ENCODE peak calls at places on chromosomes 2 and 18, in six cellular contexts. One of them, this sample, is unnamed. For H3K9me3, the result is how much of the 10 kb centered on the place peaks cover.

GRCh38 chr2:98346259-98347236 is at the start of gene CNGA3:
- DNase-seq in H1: no peak
- DNase-seq in H9: peak
- DNase-seq in IMR-90: peak
- DNase-seq in trophoblast cell: peak
- DNase-seq in mesenchymal stem cell: peak
- DNase-seq in this sample: peak

GRCh38 chr2:118986733-118987132 is 44.7 kb downstream of the MARCO start:
- DNase-seq in IMR-90: no peak
- DNase-seq in mesenchymal stem cell: no peak
- DNase-seq in trophoblast cell: no peak
- DNase-seq in H1: no peak
- DNase-seq in H9: no peak
- DNase-seq in this sample: no peak

GRCh38 chr18:49023938-49024341 is 73.2 kb upstream of the SMAD7 start:
- DNase-seq in IMR-90: no peak
- DNase-seq in trophoblast cell: no peak
- DNase-seq in H9: peak
- DNase-seq in H1: no peak
- DNase-seq in mesenchymal stem cell: no peak
- DNase-seq in this sample: no peak

GRCh38 chr2:182445566-182445965 is 18.7 kb upstream of the PDE1A start:
- DNase-seq in mesenchymal stem cell: no peak
- DNase-seq in H1: no peak
- DNase-seq in IMR-90: no peak
- DNase-seq in trophoblast cell: no peak
- DNase-seq in H9: no peak
- DNase-seq in this sample: no peak

GRCh38 chr18:52054301-52054700 is 285.7 kb upstream of the DCC start:
- DNase-seq in trophoblast cell: no peak
- DNase-seq in H9: no peak
- DNase-seq in H1: no peak
- DNase-seq in mesenchymal stem cell: no peak
- DNase-seq in IMR-90: no peak
- DNase-seq in this sample: no peak

GRCh38 chr2:20626698-20627471 is 24.0 kb downstream of the HS1BP3 start:
- DNase-seq in trophoblast cell: no peak
- DNase-seq in H9: no peak
- DNase-seq in mesenchymal stem cell: no peak
- DNase-seq in H1: no peak
- DNase-seq in IMR-90: no peak
- DNase-seq in this sample: no peak

GRCh38 chr2:130768191-130768855 is 13.0 kb downstream of the AMER3 start:
- DNase-seq in H9: no peak
- DNase-seq in H1: no peak
- DNase-seq in mesenchymal stem cell: no peak
- DNase-seq in IMR-90: no peak
- DNase-seq in trophoblast cell: no peak
- DNase-seq in this sample: no peak

GRCh38 chr2:240857039-240858008 is 11.3 kb upstream of the AGXT start:
- DNase-seq in trophoblast cell: peak
- DNase-seq in H9: peak
- DNase-seq in mesenchymal stem cell: no peak
- DNase-seq in IMR-90: no peak
- DNase-seq in H1: no peak
- DNase-seq in this sample: no peak

GRCh38 chr2:101818531-101819451 is 121.3 kb downstream of the MAP4K4 start:
- DNase-seq in mesenchymal stem cell: peak
- DNase-seq in H1: no peak
- DNase-seq in trophoblast cell: peak
- DNase-seq in H9: no peak
- DNase-seq in IMR-90: peak
- DNase-seq in this sample: no peak

GRCh38 chr2:240213476-240214391 is 73.3 kb upstream of the OTOS start:
- DNase-seq in H9: peak
- DNase-seq in IMR-90: no peak
- DNase-seq in trophoblast cell: peak
- DNase-seq in mesenchymal stem cell: no peak
- DNase-seq in H1: no peak
- DNase-seq in this sample: no peak

GRCh38 chr2:88657131-88657530 is 29.9 kb upstream of the EIF2AK3 start:
- DNase-seq in H9: no peak
- DNase-seq in IMR-90: peak
- DNase-seq in H1: no peak
- DNase-seq in mesenchymal stem cell: no peak
- DNase-seq in trophoblast cell: no peak
- DNase-seq in this sample: no peak

GRCh38 chr2:99975386-99975785 is 167.0 kb downstream of the AFF3 start:
- DNase-seq in trophoblast cell: no peak
- DNase-seq in H9: no peak
- DNase-seq in mesenchymal stem cell: peak
- DNase-seq in IMR-90: peak
- DNase-seq in H1: no peak
- DNase-seq in this sample: no peak

GRCh38 chr2:148298201-148298600 is 277.3 kb downstream of the MBD5 start:
- DNase-seq in IMR-90: peak
- DNase-seq in mesenchymal stem cell: no peak
- DNase-seq in trophoblast cell: no peak
- DNase-seq in H9: no peak
- DNase-seq in H1: no peak
- DNase-seq in this sample: no peak

GRCh38 chr18:25278415-25278814 is 73.6 kb downstream of the ZNF521 start:
- DNase-seq in mesenchymal stem cell: peak
- DNase-seq in trophoblast cell: no peak
- DNase-seq in H1: no peak
- DNase-seq in H9: no peak
- DNase-seq in IMR-90: peak
- DNase-seq in this sample: no peak

GRCh38 chr2:240255165-240255491 is 114.7 kb upstream of the OTOS start:
- DNase-seq in H1: no peak
- DNase-seq in H9: peak
- DNase-seq in mesenchymal stem cell: no peak
- DNase-seq in IMR-90: no peak
- DNase-seq in trophoblast cell: no peak
- DNase-seq in this sample: no peak

GRCh38 chr2:73487112-73487657 is 101.5 kb downstream of the ALMS1 start:
- DNase-seq in H9: no peak
- DNase-seq in IMR-90: no peak
- DNase-seq in trophoblast cell: no peak
- DNase-seq in H1: no peak
- DNase-seq in mesenchymal stem cell: no peak
- DNase-seq in this sample: no peak

GRCh38 chr2:107068069-107068468 is 182.1 kb upstream of the ST6GAL2 start:
- DNase-seq in mesenchymal stem cell: no peak
- DNase-seq in IMR-90: no peak
- DNase-seq in H9: no peak
- DNase-seq in H1: no peak
- DNase-seq in trophoblast cell: no peak
- DNase-seq in this sample: no peak

GRCh38 chr2:166831930-166832329 is 56.4 kb upstream of the XIRP2 start:
- DNase-seq in mesenchymal stem cell: peak
- DNase-seq in H1: no peak
- DNase-seq in trophoblast cell: peak
- DNase-seq in H9: no peak
- DNase-seq in IMR-90: peak
- DNase-seq in this sample: no peak

DNA sequence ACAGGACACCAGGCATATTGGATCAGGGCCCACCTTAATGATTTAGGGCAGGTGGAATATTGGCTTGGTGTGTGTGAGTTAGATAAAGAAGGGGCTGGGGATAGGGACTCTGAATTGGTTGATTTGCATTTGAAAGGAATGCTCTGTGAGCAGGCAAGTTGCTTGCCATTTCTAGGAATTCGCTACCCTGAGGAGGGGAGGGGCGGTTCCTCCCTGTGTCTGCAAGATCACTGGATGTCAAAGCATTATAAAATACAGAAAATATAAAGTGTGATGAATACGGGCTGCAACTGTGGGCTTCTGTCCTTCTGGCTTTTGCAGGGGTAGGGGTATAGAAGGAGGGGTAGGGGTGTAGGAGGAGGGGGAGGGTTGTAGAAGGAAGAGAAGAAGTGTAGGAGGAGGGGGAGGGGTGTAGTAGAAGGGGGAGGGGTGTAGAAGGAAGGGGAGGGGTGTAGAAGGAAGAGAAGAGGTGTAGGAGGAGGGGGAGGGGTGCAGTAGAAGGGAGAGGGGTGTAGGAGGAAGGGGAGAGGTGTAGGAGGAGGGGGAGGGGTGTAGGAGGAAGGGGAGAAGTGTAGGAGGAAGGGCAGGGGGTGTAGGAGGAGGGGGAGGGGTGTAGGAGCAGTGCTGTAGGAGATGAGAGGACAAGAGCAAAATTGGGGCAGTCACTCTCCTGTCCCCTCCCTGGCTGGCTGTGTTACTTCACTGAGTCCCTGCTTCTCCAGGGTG is 238.0 kb upstream of the COPS8 start:
- DNase-seq in IMR-90: no peak
- DNase-seq in H1: peak
- DNase-seq in mesenchymal stem cell: no peak
- DNase-seq in trophoblast cell: no peak
- DNase-seq in H9: peak
- DNase-seq in this sample: no peak
- H3K4ac ChIP-seq in IMR-90: no peak
- H3K4ac ChIP-seq in H1: peak
- H3K4ac ChIP-seq in mesenchymal stem cell: no peak
- H3K4ac ChIP-seq in trophoblast cell: no peak
- H3K4ac ChIP-seq in H9: no peak
- H3K4ac ChIP-seq in this sample: no peak

GRCh38 chr18:6751207-6751606 is 21.7 kb downstream of the ARHGAP28 start:
- DNase-seq in H1: no peak
- DNase-seq in IMR-90: no peak
- DNase-seq in trophoblast cell: no peak
- DNase-seq in mesenchymal stem cell: no peak
- DNase-seq in H9: no peak
- DNase-seq in this sample: no peak
- H2BK120ac ChIP-seq in H1: peak
- H2BK120ac ChIP-seq in IMR-90: peak
- H2BK120ac ChIP-seq in trophoblast cell: no peak
- H2BK120ac ChIP-seq in mesenchymal stem cell: no peak
- H2BK120ac ChIP-seq in H9: no peak
- H2BK120ac ChIP-seq in this sample: no peak

GRCh38 chr18:26689226-26689913 is 141.0 kb upstream of the KCTD1 start:
- DNase-seq in trophoblast cell: peak
- DNase-seq in H1: no peak
- DNase-seq in H9: no peak
- DNase-seq in IMR-90: no peak
- DNase-seq in mesenchymal stem cell: no peak
- DNase-seq in this sample: no peak

GRCh38 chr18:26686532-26686931 is 138.2 kb upstream of the KCTD1 start:
- DNase-seq in trophoblast cell: no peak
- DNase-seq in IMR-90: no peak
- DNase-seq in H9: no peak
- DNase-seq in H1: no peak
- DNase-seq in mesenchymal stem cell: no peak
- DNase-seq in this sample: no peak

GRCh38 chr18:26685438-26686173 is 137.3 kb upstream of the KCTD1 start:
- DNase-seq in H1: no peak
- DNase-seq in trophoblast cell: no peak
- DNase-seq in IMR-90: no peak
- DNase-seq in H9: no peak
- DNase-seq in mesenchymal stem cell: no peak
- DNase-seq in this sample: peak
- H3K9me3 ChIP-seq in H1: under half
- H3K9me3 ChIP-seq in trophoblast cell: under half
- H3K9me3 ChIP-seq in IMR-90: under half
- H3K9me3 ChIP-seq in H9: under half
- H3K9me3 ChIP-seq in mesenchymal stem cell: under half
- H3K9me3 ChIP-seq in this sample: under half

DNA sequence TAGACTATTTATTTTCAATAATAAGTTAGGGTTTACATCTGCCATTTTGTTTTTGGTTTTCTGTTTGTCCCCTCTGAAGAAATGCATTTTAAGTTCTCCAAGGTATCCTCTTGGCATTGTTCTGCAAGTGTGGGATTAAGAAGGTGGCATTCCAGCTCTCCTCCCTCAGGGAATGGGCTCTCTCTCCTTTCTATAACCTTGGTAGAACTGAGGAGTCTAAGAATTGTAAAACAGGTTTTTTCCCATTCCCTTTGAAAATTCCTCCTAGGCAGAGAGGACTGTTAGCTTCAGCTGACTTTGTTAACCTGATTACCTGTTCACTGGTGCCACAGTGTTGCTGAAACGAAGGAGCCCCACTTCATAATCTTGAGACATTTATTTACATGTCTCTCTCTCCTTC is 26.1 kb upstream of the RAB1A start:
- DNase-seq in trophoblast cell: peak
- DNase-seq in IMR-90: no peak
- DNase-seq in mesenchymal stem cell: no peak
- DNase-seq in H1: no peak
- DNase-seq in H9: no peak
- DNase-seq in this sample: no peak
- H3K4ac ChIP-seq in trophoblast cell: no peak
- H3K4ac ChIP-seq in IMR-90: no peak
- H3K4ac ChIP-seq in mesenchymal stem cell: no peak
- H3K4ac ChIP-seq in H1: no peak
- H3K4ac ChIP-seq in H9: no peak
- H3K4ac ChIP-seq in this sample: no peak

This sample was measured in neuronal stem cell.